ENCODE peak calls at places on chromosomes 2 and 18, in six cellular contexts. C is stimulated activated CD4-positive, alpha-beta T cell treated with anti-CD3 and anti-CD28 coated beads, Interleukin-12 subunit alpha, Interleukin-12 subunit beta, amount 100 ng/mL, for 4 hours; T is GM12892; U is activated naive CD8-positive, alpha-beta T cell treated with anti-CD3 and anti-CD28 coated beads, Interleukin-2, amount 50 U/mL, for 24 hours; M is stimulated activated naive CD8-positive, alpha-beta T cell treated with anti-CD3 and anti-CD28 coated beads, Interleukin-15, amount 100 ng/mL, for 72 hours; K is SK-MEL-5. O is an unnamed sample.

GRCh38 chr2:221254281-221254680 is 317.8 kb downstream of the EPHA4 start:
- DNase-seq in M (no peak), C (no peak), U (no peak), K (peak), T (no peak), O (no peak)

GRCh38 chr2:174024524-174025270 is 59.5 kb upstream of the SP3 start:
- DNase-seq in K (no peak), T (no peak), C (no peak), M (no peak), U (no peak), O (no peak)

GRCh38 chr18:907880-908512 is 3.3 kb downstream of the ADCYAP1 start:
- DNase-seq in K (no peak), M (peak), C (no peak), U (no peak), T (no peak), O (no peak)

GRCh38 chr2:191401287-191401686 is 156.1 kb downstream of the MYO1B start:
- DNase-seq in M (no peak), T (no peak), U (no peak), C (no peak), K (no peak), O (no peak)

GRCh38 chr18:6279308-6279707 is 135.4 kb downstream of the L3MBTL4 start:
- DNase-seq in M (no peak), T (no peak), K (peak), C (no peak), U (no peak), O (peak)

GRCh38 chr2:61218817-61219170 is 56.8 kb downstream of the C2orf74 start:
- DNase-seq in C (no peak), U (no peak), K (no peak), M (no peak), T (no peak), O (no peak)

GRCh38 chr2:239316562-239317465 is 84.0 kb downstream of the HDAC4 start:
- DNase-seq in T (no peak), U (no peak), M (no peak), C (no peak), K (no peak), O (no peak)

GRCh38 chr2:188050716-188051115 is 241.0 kb upstream of the GULP1 start:
- DNase-seq in U (no peak), C (no peak), M (no peak), K (no peak), T (no peak), O (peak)

GRCh38 chr18:49647496-49648168 is 85.8 kb downstream of the LIPG start:
- DNase-seq in U (no peak), M (no peak), T (no peak), K (no peak), C (no peak), O (no peak)

O was measured in foreskin melanocyte.